ENCODE peak calls at places on chromosomes 3 and 15, in six cellular contexts. P is SW480, Z is anterior cingulate cortex, B is NB4, A is ureter, T is KBM-7. G is an unnamed sample.

GRCh38 chr15:51227967-51228783 is 110.2 kb downstream of the CYP19A1 start:
- DNase-seq in T (peak), P (peak), B (peak), A (no peak), Z (no peak), G (no peak)

GRCh38 chr3:134361162-134361831 is 12.9 kb downstream of the AMOTL2 start:
- DNase-seq in T (no peak), Z (no peak), A (no peak), P (no peak), B (no peak), G (peak)

GRCh38 chr3:19811689-19812088 is 122.3 kb downstream of the EFHB start:
- DNase-seq in A (no peak), P (no peak), B (peak), Z (no peak), T (peak), G (no peak)

GRCh38 chr15:62578548-62578947 is 413.5 kb upstream of the C2CD4B start:
- DNase-seq in A (no peak), Z (no peak), P (no peak), B (no peak), T (no peak), G (no peak)

GRCh38 chr3:190293621-190294020 is 28.6 kb downstream of the CLDN1 start:
- DNase-seq in P (no peak), T (no peak), B (no peak), A (no peak), Z (no peak), G (no peak)

GRCh38 chr3:195209083-195209835 is 61.7 kb downstream of the XXYLT1 start:
- DNase-seq in A (no peak), B (peak), T (no peak), Z (no peak), P (no peak), G (no peak)

GRCh38 chr15:100642950-100643338 is 40.6 kb downstream of the ASB7 start:
- DNase-seq in T (no peak), B (no peak), P (no peak), A (no peak), Z (no peak), G (no peak)

GRCh38 chr15:63156708-63157065 is 590 bp downstream of the RPS27L start:
- DNase-seq in Z (no peak), P (peak), T (no peak), A (no peak), B (peak), G (no peak)

GRCh38 chr3:111311709-111312235 is 230.2 kb upstream of the CD96 start:
- DNase-seq in A (no peak), T (peak), P (no peak), B (no peak), Z (no peak), G (no peak)

GRCh38 chr3:44554626-44555592 is at the start of gene ZKSCAN7:
- DNase-seq in T (no peak), A (peak), Z (peak), B (no peak), P (no peak), G (peak)

GRCh38 chr15:77659350-77660321 is 26.9 kb upstream of the LINGO1 start:
- DNase-seq in B (peak), A (no peak), Z (no peak), T (peak), P (peak), G (peak)

GRCh38 chr15:70741677-70742293 is 21.6 kb downstream of the UACA start:
- DNase-seq in A (no peak), T (peak), P (peak), Z (no peak), B (peak), G (no peak)

GRCh38 chr3:124467980-124468902 is 262.0 kb upstream of the UMPS start:
- DNase-seq in B (peak), Z (no peak), P (peak), A (peak), T (peak), G (no peak)

GRCh38 chr3:72903004-72903403 is 15.2 kb downstream of the GXYLT2 start:
- DNase-seq in Z (no peak), B (no peak), T (no peak), P (peak), A (no peak), G (no peak)

GRCh38 chr3:49867400-49867799 is 2.3 kb downstream of the CAMKV start:
- DNase-seq in A (no peak), P (no peak), B (no peak), T (no peak), Z (no peak), G (no peak)

GRCh38 chr15:101258238-101259144 is 6.6 kb upstream of the CHSY1 start:
- DNase-seq in Z (peak), A (peak), T (peak), P (peak), B (peak), G (no peak)

GRCh38 chr3:171013822-171014748 is 12.4 kb downstream of the SLC2A2 start:
- DNase-seq in A (no peak), B (no peak), P (no peak), Z (no peak), T (no peak), G (no peak)

GRCh38 chr15:70672081-70672480 is 91.3 kb downstream of the UACA start:
- DNase-seq in P (no peak), B (peak), A (no peak), Z (no peak), T (peak), G (no peak)

GRCh38 chr3:15465876-15466585 is 38.6 kb downstream of the EAF1 start:
- DNase-seq in T (no peak), P (no peak), B (no peak), Z (no peak), A (no peak), G (no peak)

GRCh38 chr3:2268779-2269178 is 170.1 kb downstream of the CNTN4 start:
- DNase-seq in A (no peak), P (no peak), Z (no peak), B (no peak), T (no peak), G (no peak)

GRCh38 chr3:155031191-155031590 is 48.9 kb upstream of the MME start:
- DNase-seq in A (no peak), Z (no peak), P (no peak), T (no peak), B (no peak), G (no peak)

GRCh38 chr3:8499181-8499611 is 2.4 kb upstream of the LMCD1 start:
- DNase-seq in T (no peak), A (no peak), B (no peak), Z (peak), P (peak), G (no peak)

GRCh38 chr15:48332642-48333034 is 1.4 kb downstream of the DUT start:
- DNase-seq in P (no peak), A (no peak), Z (no peak), T (no peak), B (peak), G (no peak)

GRCh38 chr3:100060685-100061484 is 53.4 kb downstream of the FILIP1L start:
- DNase-seq in T (no peak), P (peak), B (peak), Z (no peak), A (no peak), G (no peak)

GRCh38 chr3:87120850-87121249 is 106.3 kb upstream of the CHMP2B start:
- DNase-seq in T (no peak), B (no peak), Z (no peak), A (no peak), P (no peak), G (no peak)

GRCh38 chr3:72697717-72698116 is 150.5 kb downstream of the SHQ1 start:
- DNase-seq in P (no peak), T (no peak), A (no peak), Z (no peak), B (no peak), G (no peak)

GRCh38 chr15:55056500-55056899 is 140.2 kb downstream of the RSL24D1 start:
- DNase-seq in A (no peak), Z (no peak), P (no peak), B (no peak), T (no peak), G (no peak)

GRCh38 chr3:150094150-150094932 is 123.6 kb upstream of the PFN2 start:
- DNase-seq in A (peak), T (no peak), B (no peak), P (peak), Z (no peak), G (no peak)

GRCh38 chr3:195699860-195700259 is 20.9 kb upstream of the MUC20 start:
- DNase-seq in Z (no peak), T (no peak), B (no peak), P (no peak), A (no peak), G (no peak)

GRCh38 chr3:8529738-8530525 is 28.3 kb downstream of the LMCD1 start:
- DNase-seq in T (peak), A (no peak), Z (no peak), B (peak), P (peak), G (no peak)

GRCh38 chr15:99443768-99444446 is 121.9 kb upstream of the MEF2A start:
- DNase-seq in B (no peak), Z (no peak), T (no peak), A (no peak), P (no peak), G (no peak)

GRCh38 chr3:146203761-146204160 is 42.8 kb upstream of the PLOD2 start:
- DNase-seq in Z (no peak), B (no peak), T (no peak), P (no peak), A (no peak), G (no peak)

GRCh38 chr3:37537914-37538691 is 323.6 kb upstream of the CTDSPL start:
- DNase-seq in A (no peak), T (no peak), B (no peak), P (no peak), Z (no peak), G (no peak)

GRCh38 chr15:90006217-90007088 is 5.3 kb downstream of the ZNF710 start:
- DNase-seq in P (no peak), Z (no peak), B (no peak), T (no peak), A (no peak), G (no peak)

GRCh38 chr15:89496155-89497098 is at the start of gene RHCG:
- DNase-seq in A (peak), Z (no peak), B (peak), T (peak), P (peak), G (no peak)

GRCh38 chr3:117444175-117444574 is 734.6 kb downstream of the TUSC7 start:
- DNase-seq in P (no peak), Z (no peak), T (no peak), A (no peak), B (no peak), G (no peak)

GRCh38 chr3:139414608-139415224 is 25.3 kb upstream of the COPB2 start:
- DNase-seq in T (no peak), Z (no peak), B (no peak), P (no peak), A (no peak), G (no peak)